ENCODE peak calls at places on chromosome 1, in ten cellular contexts. B is left ventricle myocardium inferior, U is fibroblast of lung, D is neural progenitor cell, S is tibial artery, I is esophagus squamous epithelium, T is body of pancreas, Z is pancreas, P is stomach, G is uterus. K is an unnamed sample.

GRCh38 chr1:116323419-116323987 is 49.5 kb upstream of the ATP1A1 start:
- DNase-seq in S (no peak), I (no peak), P (no peak), U (no peak), Z (no peak), B (no peak), G (no peak), T (no peak), D (no peak), K (no peak)

GRCh38 chr1:196677781-196678509 is 26.1 kb downstream of the CFH start:
- DNase-seq in T (no peak), P (no peak), U (peak; percentile 33), G (no peak), Z (no peak), B (no peak), S (no peak), D (no peak), I (no peak), K (no peak)

GRCh38 chr1:44775930-44776748 is 799 bp downstream of the RPS8 start:
- DNase-seq in G (no peak), U (peak; percentile 17), P (no peak), S (peak; percentile 41), D (no peak), I (no peak), T (peak; percentile 48), B (no peak), Z (no peak), K (no peak)

GRCh38 chr1:121517586-121518230 is 332.9 kb downstream of the SRGAP2C start:
- DNase-seq in Z (no peak), G (no peak), I (no peak), D (no peak), P (no peak), U (no peak), B (no peak), T (no peak), S (no peak), K (no peak)

GRCh38 chr1:160125761-160126160 is 10.2 kb downstream of the ATP1A2 start:
- DNase-seq in Z (no peak), D (no peak), I (no peak), G (no peak), S (no peak), B (no peak), U (peak; percentile 76), P (no peak), T (no peak), K (no peak)

GRCh38 chr1:245654460-245655050 is 499.8 kb downstream of the KIF26B start:
- DNase-seq in P (no peak), B (no peak), I (no peak), G (no peak), D (no peak), Z (no peak), U (no peak), T (no peak), S (no peak), K (no peak)

GRCh38 chr1:179228783-179229213 is 679 bp downstream of the ABL2 start:
- DNase-seq in Z (peak; percentile 42), S (peak; percentile 37), B (peak; percentile 40), G (peak; percentile 23), T (peak; percentile 42), U (peak; percentile 21), P (peak; percentile 45), I (no peak), D (peak; percentile 78), K (peak; percentile 69)

GRCh38 chr1:54359393-54360162 is 46.6 kb downstream of the SSBP3 start:
- DNase-seq in G (no peak), P (no peak), B (no peak), Z (no peak), U (no peak), T (no peak), S (no peak), I (no peak), D (no peak), K (no peak)

GRCh38 chr1:116693759-116694482 is 26.4 kb upstream of the IGSF3 start:
- DNase-seq in S (peak; percentile 53), Z (no peak), G (no peak), I (peak; percentile 6), U (no peak), D (no peak), P (no peak), B (no peak), T (no peak), K (no peak)

GRCh38 chr1:109530457-109531204 is 9.0 kb upstream of the GPR61 start:
- DNase-seq in I (no peak), S (no peak), D (peak; percentile 57), T (peak; percentile 23), Z (no peak), U (no peak), P (no peak), G (no peak), B (no peak), K (no peak)

GRCh38 chr1:204746838-204747442 is 61.4 kb upstream of the LRRN2 start:
- DNase-seq in B (no peak), U (peak; percentile 42), D (peak; percentile 70), I (no peak), S (peak; percentile 31), Z (peak; percentile 26), T (peak; percentile 37), G (peak; percentile 21), P (peak; percentile 48), K (no peak)

GRCh38 chr1:183505338-183506089 is 33.2 kb downstream of the SMG7 start:
- DNase-seq in Z (no peak), T (no peak), S (no peak), G (no peak), B (no peak), U (no peak), I (no peak), D (peak; percentile 7), P (no peak), K (no peak)
- H3K4me1 ChIP-seq in Z (peaks cover 7% of the 10 kb centered on the region), T (peaks cover 11% of the 10 kb centered on the region), S (no peaks in the 10 kb centered on the region), G (no peaks in the 10 kb centered on the region), B (peaks cover 50% of the 10 kb centered on the region), U (no peaks in the 10 kb centered on the region), I (no peaks in the 10 kb centered on the region), D (peaks cover 17% of the 10 kb centered on the region), P (no peaks in the 10 kb centered on the region), K (peaks cover 5% of the 10 kb centered on the region)

GRCh38 chr1:6824665-6825368 is 39.6 kb downstream of the CAMTA1 start:
- DNase-seq in P (no peak), S (no peak), U (no peak), Z (no peak), T (peak; percentile 12), D (no peak), G (no peak), I (no peak), B (no peak), K (no peak)

GRCh38 chr1:6831368-6831767 is 46.1 kb downstream of the CAMTA1 start:
- DNase-seq in G (no peak), T (no peak), P (no peak), D (no peak), I (no peak), S (no peak), Z (no peak), U (peak; percentile 36), B (no peak), K (no peak)

GRCh38 chr1:6825828-6826227 is 40.6 kb downstream of the CAMTA1 start:
- DNase-seq in I (no peak), T (no peak), G (no peak), U (no peak), B (no peak), Z (no peak), D (no peak), S (no peak), P (no peak), K (no peak)

GRCh38 chr1:6823822-6824221 is 38.6 kb downstream of the CAMTA1 start:
- DNase-seq in U (no peak), B (no peak), T (no peak), P (no peak), I (no peak), D (no peak), G (no peak), Z (no peak), S (no peak), K (no peak)

DNA sequence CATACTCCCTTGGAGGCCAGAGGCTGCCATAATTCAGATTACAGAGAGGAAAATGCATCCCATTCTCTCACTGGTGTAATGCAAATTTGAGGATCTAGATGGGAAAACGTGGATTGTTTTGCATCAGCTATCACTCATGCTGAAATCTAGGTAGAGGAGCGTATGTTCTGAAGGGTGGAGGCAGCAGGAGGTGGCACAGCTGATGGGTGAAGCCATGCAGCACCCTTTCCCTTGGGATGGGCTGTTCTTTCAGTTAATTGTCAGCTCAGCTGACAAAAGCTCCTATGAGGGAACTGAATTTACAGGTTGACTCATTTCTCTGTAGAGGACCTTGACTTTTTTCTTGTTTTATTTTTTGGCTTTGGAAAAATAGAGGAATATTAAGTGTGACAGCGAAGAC is 41.8 kb downstream of the CAMTA1 start:
- DNase-seq in T (no peak), G (no peak), B (no peak), Z (no peak), I (no peak), S (no peak), D (no peak), P (no peak), U (no peak), K (no peak)
- H3K27ac ChIP-seq in T (peak overlapping the region; percentile 81), G (no peak overlapping the region), B (no peak overlapping the region), Z (peak overlapping the region; percentile 70), I (no peak overlapping the region), S (peak overlapping the region; percentile 72), D (no peak overlapping the region), P (no peak overlapping the region), U (no peak overlapping the region), K (no peak overlapping the region)

DNA sequence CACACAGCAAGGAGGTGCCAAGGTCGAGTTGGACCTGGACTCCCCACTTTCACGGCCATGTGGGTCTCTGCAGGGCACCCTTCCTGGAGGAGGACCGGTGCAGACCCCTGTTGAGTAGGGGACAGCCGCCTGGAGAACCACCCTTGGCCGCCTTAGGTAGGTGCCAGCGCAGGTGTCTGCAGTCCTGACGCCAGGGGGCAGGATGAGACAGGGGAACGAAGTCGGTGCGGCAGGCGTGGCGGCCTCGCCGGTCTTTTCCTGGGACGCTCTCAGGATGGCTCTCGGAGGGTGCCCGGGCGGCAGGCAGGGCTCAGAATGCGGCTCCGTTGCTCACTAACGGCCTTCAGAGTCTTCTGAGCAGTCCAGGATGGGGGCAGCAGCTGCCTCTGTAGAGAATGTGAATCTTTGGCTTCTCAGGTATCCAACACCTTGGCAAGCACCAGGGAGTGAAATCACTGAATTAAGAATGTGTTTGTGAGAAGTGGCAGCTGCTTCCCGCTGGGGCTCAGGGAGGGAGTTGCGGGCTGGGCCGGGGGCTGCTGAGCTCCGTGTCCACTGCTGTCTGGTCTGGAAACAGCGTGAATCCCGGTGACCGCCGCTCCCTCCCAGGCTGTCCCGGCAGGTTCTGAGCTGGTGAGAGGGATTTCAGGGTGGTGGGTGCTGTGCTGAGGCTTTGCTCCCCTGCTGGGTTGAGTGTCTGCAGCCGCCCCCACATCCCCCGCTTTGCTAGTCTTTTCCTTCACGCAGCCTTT is 10.9 kb upstream of the C1orf174 start:
- DNase-seq in G (peak; percentile 52), S (no peak), P (peak; percentile 83), D (peak; percentile 95), T (peak; percentile 79), B (peak; percentile 54), U (peak; percentile 40), Z (peak; percentile 67), I (no peak), K (peak; percentile 70)
- TF ChIP-seq CTCF in G (peak; percentile 48), S (peak; percentile 49), P (no peak), D (peak; percentile 85), T (peak; percentile 69), B (peak; percentile 71), U (peak; percentile 58), Z (peak; percentile 70), I (peak; percentile 88), K (peak; percentile 57)

DNA sequence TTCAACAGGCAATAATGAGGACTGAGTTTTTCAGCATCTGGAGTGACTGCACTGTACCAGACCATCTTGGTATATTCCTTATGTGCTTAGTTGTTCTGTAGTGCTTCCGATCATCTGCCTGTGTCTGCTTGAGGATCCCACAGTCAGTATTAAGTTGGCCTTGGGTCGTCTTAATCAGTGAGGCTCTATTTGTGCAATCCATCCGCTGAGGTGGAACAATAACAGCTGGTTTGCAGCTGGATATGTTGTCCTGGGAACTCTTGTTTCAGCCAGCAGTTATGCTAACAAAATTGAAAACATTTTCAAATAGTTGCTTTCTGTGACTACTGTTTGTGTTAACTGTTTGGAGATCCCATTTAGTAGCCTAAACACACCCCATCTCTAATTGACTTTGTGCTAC is 73.7 kb downstream of the LAMC1 start:
- DNase-seq in G (peak; percentile 22), P (no peak), S (no peak), Z (peak; percentile 26), I (no peak), B (no peak), U (peak; percentile 97), T (peak; percentile 56), D (no peak), K (no peak)
- H3K4me1 ChIP-seq in G (peaks cover 10% of the 10 kb centered on the region), P (peaks cover 23% of the 10 kb centered on the region), S (peaks cover 80% of the 10 kb centered on the region), Z (peaks cover 20% of the 10 kb centered on the region), I (peaks cover 86% of the 10 kb centered on the region), B (peaks cover 95% of the 10 kb centered on the region), U (peaks cover 26% of the 10 kb centered on the region), T (peaks cover 38% of the 10 kb centered on the region), D (peaks cover 29% of the 10 kb centered on the region), K (peaks cover 4% of the 10 kb centered on the region)

K was measured in left lung.